ENCODE peak calls at places on chromosomes 13 and 19, in five cellular contexts. C is putamen; D is CD8-positive, alpha-beta T cell; J is left lobe of liver; I is islet precursor cell. V is an unnamed sample.

GRCh38 chr19:16927883-16928282 is 39.1 kb downstream of the F2RL3 start:
- DNase-seq in C (no peak), D (no peak), J (no peak), I (no peak), V (no peak)

GRCh38 chr13:25738342-25738771 is 313.5 kb downstream of the SHISA2 start:
- DNase-seq in C (no peak), D (no peak), J (no peak), I (no peak), V (no peak)

GRCh38 chr13:99160415-99160814 is 40.2 kb upstream of the UBAC2 start:
- DNase-seq in C (no peak), D (no peak), J (no peak), I (no peak), V (no peak)

GRCh38 chr19:13856530-13856929 is 20.4 kb upstream of the NANOS3 start:
- DNase-seq in C (no peak), D (no peak), J (no peak), I (no peak), V (no peak)

GRCh38 chr13:39783051-39783450 is 127.6 kb downstream of the COG6 start:
- DNase-seq in C (no peak), D (no peak), J (no peak), I (no peak), V (no peak)

GRCh38 chr19:34254552-34255432 is at the start of gene GARRE1:
- DNase-seq in C (no peak), D (peak), J (peak), I (peak), V (peak)

GRCh38 chr19:44050740-44051653 is 839 bp upstream of the ZNF223 start:
- DNase-seq in C (peak), D (peak), J (no peak), I (no peak), V (no peak)

GRCh38 chr19:1618157-1619093 is 13.2 kb upstream of the UQCR11 start:
- DNase-seq in C (no peak), D (peak), J (no peak), I (peak), V (no peak)

GRCh38 chr19:10979950-10980349 is 19.1 kb downstream of the SMARCA4 start:
- DNase-seq in C (no peak), D (no peak), J (no peak), I (no peak), V (no peak)

GRCh38 chr13:110006304-110006703 is 219.9 kb upstream of the IRS2 start:
- DNase-seq in C (no peak), D (no peak), J (no peak), I (no peak), V (no peak)

GRCh38 chr13:112719556-112719955 is 29.7 kb downstream of the ATP11A start:
- DNase-seq in C (no peak), D (no peak), J (no peak), I (peak), V (no peak)

GRCh38 chr13:110012102-110012739 is 225.8 kb upstream of the IRS2 start:
- DNase-seq in C (no peak), D (no peak), J (no peak), I (peak), V (no peak)

GRCh38 chr19:1360818-1361461 is 22.8 kb upstream of the NDUFS7 start:
- DNase-seq in C (peak), D (no peak), J (peak), I (no peak), V (no peak)

GRCh38 chr19:17560205-17560595 is 4.8 kb downstream of the COLGALT1 start:
- DNase-seq in C (no peak), D (no peak), J (no peak), I (peak), V (no peak)

GRCh38 chr13:80716610-80717081 is 375.7 kb upstream of the SPRY2 start:
- DNase-seq in C (peak), D (no peak), J (no peak), I (no peak), V (no peak)

GRCh38 chr19:19043881-19044280 is 10.5 kb downstream of the ARMC6 start:
- DNase-seq in C (peak), D (no peak), J (no peak), I (no peak), V (no peak)

GRCh38 chr13:43804461-43805070 is 17.8 kb upstream of the ENOX1 start:
- DNase-seq in C (peak), D (peak), J (no peak), I (no peak), V (no peak)

GRCh38 chr13:48078251-48078656 is 16.6 kb downstream of the MED4 start:
- DNase-seq in C (no peak), D (no peak), J (no peak), I (no peak), V (no peak)

GRCh38 chr19:55372316-55373081 is 2.2 kb upstream of the IL11 start:
- DNase-seq in C (no peak), D (peak), J (no peak), I (peak), V (no peak)

GRCh38 chr13:32016119-32016518 is 15.5 kb upstream of the FRY start:
- DNase-seq in C (no peak), D (no peak), J (no peak), I (no peak), V (no peak)

GRCh38 chr13:50340566-50341287 is 325.5 kb downstream of the KCNRG start:
- DNase-seq in C (no peak), D (no peak), J (no peak), I (no peak), V (no peak)

GRCh38 chr13:33611016-33611805 is 206.7 kb upstream of the RFC3 start:
- DNase-seq in C (peak), D (no peak), J (peak), I (no peak), V (no peak)

GRCh38 chr13:22000191-22000590 is 329.3 kb downstream of the FGF9 start:
- DNase-seq in C (no peak), D (no peak), J (no peak), I (no peak), V (no peak)

V was measured in activated gamma-delta T cell treated with anti-CD3 and anti-CD28 coated beads, Interleukin-2, amount 50 U/mL, for 16 hours.